ENCODE peak calls at places on chromosomes 7 and 10, in ten cellular contexts. One of them, this sample, is unnamed.

GRCh38 chr7:4058158-4058557 is 623.9 kb upstream of the FOXK1 start:
- DNase-seq in H9: no peak
- DNase-seq in CD4-positive, alpha-beta memory T cell: no peak
- DNase-seq in A549: no peak
- DNase-seq in fibroblast of lung: no peak
- DNase-seq in OCI-LY7: no peak
- DNase-seq in Panc1: no peak
- DNase-seq in IMR-90: peak
- DNase-seq in RWPE1: no peak
- DNase-seq in body of pancreas: no peak
- DNase-seq in this sample: no peak

GRCh38 chr10:31669367-31669766 is 259.3 kb downstream of the ARHGAP12 start:
- DNase-seq in Panc1: no peak
- DNase-seq in CD4-positive, alpha-beta memory T cell: no peak
- DNase-seq in IMR-90: no peak
- DNase-seq in H9: no peak
- DNase-seq in RWPE1: no peak
- DNase-seq in body of pancreas: no peak
- DNase-seq in A549: no peak
- DNase-seq in fibroblast of lung: no peak
- DNase-seq in OCI-LY7: no peak
- DNase-seq in this sample: no peak

GRCh38 chr10:84204122-84204521 is 9.8 kb downstream of the CDHR1 start:
- DNase-seq in OCI-LY7: peak
- DNase-seq in fibroblast of lung: no peak
- DNase-seq in CD4-positive, alpha-beta memory T cell: no peak
- DNase-seq in IMR-90: no peak
- DNase-seq in A549: no peak
- DNase-seq in body of pancreas: no peak
- DNase-seq in H9: peak
- DNase-seq in Panc1: no peak
- DNase-seq in RWPE1: no peak
- DNase-seq in this sample: peak

GRCh38 chr7:81447351-81447952 is 322.4 kb downstream of the HGF start:
- DNase-seq in Panc1: peak
- DNase-seq in fibroblast of lung: peak
- DNase-seq in IMR-90: peak
- DNase-seq in OCI-LY7: no peak
- DNase-seq in A549: peak
- DNase-seq in body of pancreas: no peak
- DNase-seq in RWPE1: peak
- DNase-seq in H9: no peak
- DNase-seq in CD4-positive, alpha-beta memory T cell: no peak
- DNase-seq in this sample: no peak

GRCh38 chr10:71137701-71138100 is 74.7 kb upstream of the UNC5B start:
- DNase-seq in IMR-90: no peak
- DNase-seq in H9: peak
- DNase-seq in fibroblast of lung: no peak
- DNase-seq in CD4-positive, alpha-beta memory T cell: no peak
- DNase-seq in A549: no peak
- DNase-seq in RWPE1: no peak
- DNase-seq in body of pancreas: no peak
- DNase-seq in Panc1: no peak
- DNase-seq in OCI-LY7: no peak
- DNase-seq in this sample: no peak

GRCh38 chr10:88241501-88241900 is 341.6 kb downstream of the RNLS start:
- DNase-seq in IMR-90: no peak
- DNase-seq in body of pancreas: no peak
- DNase-seq in Panc1: no peak
- DNase-seq in OCI-LY7: no peak
- DNase-seq in A549: no peak
- DNase-seq in fibroblast of lung: no peak
- DNase-seq in RWPE1: no peak
- DNase-seq in H9: no peak
- DNase-seq in CD4-positive, alpha-beta memory T cell: no peak
- DNase-seq in this sample: no peak

GRCh38 chr7:22783421-22783820 is 39.2 kb downstream of the TOMM7 start:
- DNase-seq in Panc1: no peak
- DNase-seq in IMR-90: peak
- DNase-seq in A549: no peak
- DNase-seq in RWPE1: no peak
- DNase-seq in body of pancreas: no peak
- DNase-seq in fibroblast of lung: no peak
- DNase-seq in CD4-positive, alpha-beta memory T cell: no peak
- DNase-seq in OCI-LY7: no peak
- DNase-seq in H9: no peak
- DNase-seq in this sample: no peak

GRCh38 chr7:86833360-86833759 is 189.7 kb downstream of the GRM3 start:
- DNase-seq in IMR-90: no peak
- DNase-seq in body of pancreas: no peak
- DNase-seq in OCI-LY7: no peak
- DNase-seq in A549: no peak
- DNase-seq in Panc1: no peak
- DNase-seq in fibroblast of lung: no peak
- DNase-seq in CD4-positive, alpha-beta memory T cell: no peak
- DNase-seq in RWPE1: no peak
- DNase-seq in H9: no peak
- DNase-seq in this sample: no peak

GRCh38 chr10:70477661-70478162 is 855 bp upstream of the PALD1 start:
- DNase-seq in RWPE1: peak
- DNase-seq in fibroblast of lung: no peak
- DNase-seq in H9: no peak
- DNase-seq in IMR-90: peak
- DNase-seq in OCI-LY7: peak
- DNase-seq in A549: no peak
- DNase-seq in CD4-positive, alpha-beta memory T cell: peak
- DNase-seq in Panc1: no peak
- DNase-seq in body of pancreas: no peak
- DNase-seq in this sample: peak

GRCh38 chr10:19488592-19489280 is 327.5 kb upstream of the PLXDC2 start:
- DNase-seq in OCI-LY7: no peak
- DNase-seq in body of pancreas: peak
- DNase-seq in Panc1: no peak
- DNase-seq in CD4-positive, alpha-beta memory T cell: no peak
- DNase-seq in fibroblast of lung: peak
- DNase-seq in IMR-90: no peak
- DNase-seq in RWPE1: no peak
- DNase-seq in A549: no peak
- DNase-seq in H9: peak
- DNase-seq in this sample: no peak

GRCh38 chr7:151607464-151607867 is 87.8 kb upstream of the RHEB start:
- DNase-seq in IMR-90: peak
- DNase-seq in Panc1: no peak
- DNase-seq in H9: no peak
- DNase-seq in A549: no peak
- DNase-seq in CD4-positive, alpha-beta memory T cell: no peak
- DNase-seq in OCI-LY7: no peak
- DNase-seq in RWPE1: no peak
- DNase-seq in body of pancreas: no peak
- DNase-seq in fibroblast of lung: peak
- DNase-seq in this sample: no peak

GRCh38 chr7:924541-925231 is 29.8 kb downstream of the ADAP1 start:
- DNase-seq in Panc1: no peak
- DNase-seq in CD4-positive, alpha-beta memory T cell: no peak
- DNase-seq in RWPE1: no peak
- DNase-seq in IMR-90: peak
- DNase-seq in body of pancreas: peak
- DNase-seq in H9: no peak
- DNase-seq in fibroblast of lung: no peak
- DNase-seq in A549: no peak
- DNase-seq in OCI-LY7: no peak
- DNase-seq in this sample: no peak

GRCh38 chr7:99679032-99679399 is 780 bp downstream of the CYP3A5 start:
- DNase-seq in body of pancreas: peak
- DNase-seq in OCI-LY7: no peak
- DNase-seq in IMR-90: peak
- DNase-seq in fibroblast of lung: peak
- DNase-seq in H9: peak
- DNase-seq in A549: peak
- DNase-seq in CD4-positive, alpha-beta memory T cell: no peak
- DNase-seq in Panc1: peak
- DNase-seq in RWPE1: peak
- DNase-seq in this sample: no peak

DNA sequence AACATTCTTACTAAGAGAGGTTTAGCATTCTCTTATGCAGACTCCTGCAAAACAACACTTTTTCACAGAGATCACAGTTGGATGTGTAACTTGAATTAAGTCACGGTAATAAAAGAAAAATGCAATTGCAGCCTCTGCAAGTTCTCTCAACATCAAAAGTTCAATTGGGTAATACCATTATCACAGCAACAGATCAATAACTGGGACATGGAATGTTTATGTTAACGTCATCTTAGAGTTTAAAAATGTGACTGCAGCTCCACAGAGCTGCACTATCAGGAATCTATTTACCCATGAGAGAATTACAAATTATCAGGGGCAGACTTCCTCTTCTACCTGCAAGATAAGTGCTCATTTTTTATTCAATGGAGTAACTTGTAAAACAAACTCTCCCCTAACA is 86.7 kb downstream of the VSTM4 start:
- DNase-seq in Panc1: no peak
- DNase-seq in body of pancreas: no peak
- DNase-seq in OCI-LY7: no peak
- DNase-seq in IMR-90: no peak
- DNase-seq in fibroblast of lung: no peak
- DNase-seq in CD4-positive, alpha-beta memory T cell: no peak
- DNase-seq in H9: no peak
- DNase-seq in RWPE1: no peak
- DNase-seq in A549: no peak
- DNase-seq in this sample: no peak
- H3K27ac ChIP-seq in Panc1: no peak
- H3K27ac ChIP-seq in body of pancreas: no peak
- H3K27ac ChIP-seq in OCI-LY7: no peak
- H3K27ac ChIP-seq in IMR-90: no peak
- H3K27ac ChIP-seq in fibroblast of lung: no peak
- H3K27ac ChIP-seq in CD4-positive, alpha-beta memory T cell: no peak
- H3K27ac ChIP-seq in H9: no peak
- H3K27ac ChIP-seq in RWPE1: no peak
- H3K27ac ChIP-seq in A549: no peak
- H3K27ac ChIP-seq in this sample: no peak

DNA sequence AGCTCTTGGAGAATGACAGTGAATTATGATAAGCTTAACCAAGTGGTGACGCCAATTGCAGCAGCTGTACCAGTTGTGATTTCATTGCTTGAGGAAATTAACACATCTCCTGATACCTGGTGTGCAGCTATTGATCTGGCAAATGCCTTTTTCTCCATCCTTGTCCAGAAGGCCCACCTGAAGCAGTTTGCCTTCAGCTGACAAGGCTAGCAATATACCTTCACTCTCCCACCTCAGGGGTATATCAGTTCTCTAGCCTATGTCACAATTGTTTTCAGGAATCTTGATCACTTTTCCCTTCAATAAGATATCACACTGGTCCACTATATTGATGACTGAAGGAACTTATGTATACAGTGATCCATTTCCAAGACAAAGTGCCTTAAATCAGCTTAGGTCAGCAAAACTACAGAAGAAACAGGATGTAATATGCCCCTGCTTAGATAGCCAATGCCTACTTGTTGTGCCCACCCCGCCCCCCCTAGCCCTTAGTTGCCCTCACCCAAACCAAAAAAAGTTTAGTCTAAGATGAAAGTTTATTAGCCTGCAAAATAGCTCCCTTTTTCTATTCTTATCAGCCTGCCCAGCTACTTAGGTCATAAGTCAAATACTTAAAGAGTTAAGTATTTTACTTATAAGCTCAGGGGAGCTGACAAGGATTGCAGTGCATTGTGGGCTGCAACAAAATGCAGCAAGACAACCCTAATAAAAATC is 45.1 kb downstream of the PTPRE start:
- DNase-seq in body of pancreas: no peak
- DNase-seq in RWPE1: no peak
- DNase-seq in Panc1: no peak
- DNase-seq in H9: no peak
- DNase-seq in CD4-positive, alpha-beta memory T cell: no peak
- DNase-seq in IMR-90: no peak
- DNase-seq in A549: no peak
- DNase-seq in fibroblast of lung: no peak
- DNase-seq in OCI-LY7: no peak
- DNase-seq in this sample: no peak
- H3K27ac ChIP-seq in body of pancreas: no peak
- H3K27ac ChIP-seq in RWPE1: no peak
- H3K27ac ChIP-seq in Panc1: no peak
- H3K27ac ChIP-seq in H9: no peak
- H3K27ac ChIP-seq in CD4-positive, alpha-beta memory T cell: no peak
- H3K27ac ChIP-seq in IMR-90: no peak
- H3K27ac ChIP-seq in A549: no peak
- H3K27ac ChIP-seq in fibroblast of lung: no peak
- H3K27ac ChIP-seq in OCI-LY7: no peak
- H3K27ac ChIP-seq in this sample: no peak

DNA sequence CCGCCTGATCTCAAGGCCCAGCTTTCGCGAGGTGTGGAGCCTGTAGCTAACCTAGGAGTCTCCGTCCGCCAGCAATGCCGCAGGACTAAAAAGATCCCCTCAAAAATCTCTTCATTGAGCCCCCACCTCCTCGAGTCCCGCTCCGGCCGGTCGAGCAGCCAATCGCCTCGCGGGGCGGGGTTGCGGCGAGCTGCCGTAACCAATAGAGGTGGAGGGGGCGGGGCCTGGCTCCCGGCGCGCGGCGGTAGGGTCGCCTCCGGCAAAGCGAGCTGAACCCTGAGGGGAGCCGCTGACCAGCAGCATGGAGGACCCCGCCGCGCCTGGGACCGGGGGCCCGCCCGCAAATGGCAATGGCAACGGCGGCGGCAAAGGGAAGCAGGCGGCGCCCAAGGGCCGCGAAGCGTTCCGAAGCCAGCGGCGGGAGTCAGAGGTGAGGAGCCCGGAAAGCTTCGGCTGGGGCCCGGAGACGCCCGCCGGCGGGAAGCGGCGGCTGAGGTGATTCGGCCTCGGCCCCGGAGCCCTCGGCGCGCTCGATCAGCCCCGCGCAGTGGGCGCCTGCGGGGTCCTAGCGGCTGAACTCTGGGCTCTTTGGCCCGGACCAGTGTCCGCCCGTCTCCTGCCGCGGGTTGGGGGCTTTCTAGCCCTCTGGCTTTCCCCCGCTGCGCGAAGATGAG is at the start of gene STRIP2:
- DNase-seq in RWPE1: peak
- DNase-seq in OCI-LY7: peak
- DNase-seq in fibroblast of lung: peak
- DNase-seq in Panc1: no peak
- DNase-seq in IMR-90: peak
- DNase-seq in body of pancreas: peak
- DNase-seq in H9: peak
- DNase-seq in A549: peak
- DNase-seq in CD4-positive, alpha-beta memory T cell: peak
- DNase-seq in this sample: peak
- H3K27ac ChIP-seq in RWPE1: peak
- H3K27ac ChIP-seq in OCI-LY7: peak
- H3K27ac ChIP-seq in fibroblast of lung: peak
- H3K27ac ChIP-seq in Panc1: peak
- H3K27ac ChIP-seq in IMR-90: no peak
- H3K27ac ChIP-seq in body of pancreas: peak
- H3K27ac ChIP-seq in H9: no peak
- H3K27ac ChIP-seq in A549: peak
- H3K27ac ChIP-seq in CD4-positive, alpha-beta memory T cell: no peak
- H3K27ac ChIP-seq in this sample: no peak

DNA sequence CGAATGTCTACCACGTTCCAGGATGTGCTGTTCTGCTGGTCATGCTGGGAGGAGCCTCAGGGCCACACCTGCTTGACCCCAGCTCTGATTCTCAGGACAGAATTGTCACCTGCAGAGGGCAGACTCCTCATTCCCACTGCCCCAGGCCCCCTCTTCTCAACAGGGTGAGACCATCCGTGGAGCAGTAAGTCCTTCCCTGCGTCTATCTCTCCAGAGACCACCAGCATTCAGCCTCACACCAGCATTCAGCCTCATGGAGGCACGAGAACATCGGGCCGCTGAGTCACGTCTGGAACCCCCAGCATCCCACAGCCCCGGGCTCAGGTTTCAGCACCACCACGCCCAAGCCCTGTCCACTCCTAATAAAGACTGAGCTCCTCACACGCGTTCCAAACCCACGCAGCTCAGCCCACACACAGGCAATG is 273.4 kb downstream of the DIP2C start:
- DNase-seq in RWPE1: no peak
- DNase-seq in body of pancreas: no peak
- DNase-seq in fibroblast of lung: peak
- DNase-seq in OCI-LY7: peak
- DNase-seq in Panc1: no peak
- DNase-seq in IMR-90: no peak
- DNase-seq in CD4-positive, alpha-beta memory T cell: no peak
- DNase-seq in H9: peak
- DNase-seq in A549: no peak
- DNase-seq in this sample: no peak
- H3K27ac ChIP-seq in RWPE1: no peak
- H3K27ac ChIP-seq in body of pancreas: no peak
- H3K27ac ChIP-seq in fibroblast of lung: no peak
- H3K27ac ChIP-seq in OCI-LY7: no peak
- H3K27ac ChIP-seq in Panc1: no peak
- H3K27ac ChIP-seq in IMR-90: no peak
- H3K27ac ChIP-seq in CD4-positive, alpha-beta memory T cell: no peak
- H3K27ac ChIP-seq in H9: no peak
- H3K27ac ChIP-seq in A549: no peak
- H3K27ac ChIP-seq in this sample: no peak

This sample was measured in Karpas-422.